ENCODE peak calls at places on chromosomes 11 and 22, in four cellular contexts. One of them, this sample, is unnamed.

GRCh38 chr11:61472282-61472681 is 36.3 kb upstream of the LRRC10B start:
- DNase-seq in K562: no peak
- DNase-seq in A549: no peak
- DNase-seq in HepG2: no peak
- DNase-seq in this sample: no peak

GRCh38 chr22:26648011-26648497 is 9.3 kb upstream of the MIAT start:
- DNase-seq in HepG2: no peak
- DNase-seq in K562: no peak
- DNase-seq in A549: no peak
- DNase-seq in this sample: no peak

GRCh38 chr22:35634981-35635540 is 13.2 kb upstream of the APOL6 start:
- DNase-seq in HepG2: no peak
- DNase-seq in A549: no peak
- DNase-seq in K562: peak; percentile 23
- DNase-seq in this sample: no peak

GRCh38 chr22:22156716-22157499 is 87.7 kb upstream of the VPREB1 start:
- DNase-seq in A549: peak; percentile 64
- DNase-seq in HepG2: peak; percentile 70
- DNase-seq in K562: peak; percentile 98
- DNase-seq in this sample: peak; percentile 59

GRCh38 chr11:72838691-72839305 is 24.6 kb downstream of the ATG16L2 start:
- DNase-seq in HepG2: no peak
- DNase-seq in K562: no peak
- DNase-seq in A549: no peak
- DNase-seq in this sample: no peak

GRCh38 chr11:23555085-23555484 is 694.8 kb upstream of the CCDC179 start:
- DNase-seq in K562: no peak
- DNase-seq in HepG2: no peak
- DNase-seq in A549: no peak
- DNase-seq in this sample: no peak

GRCh38 chr22:29139965-29140782 is 65.5 kb upstream of the EMID1 start:
- DNase-seq in A549: no peak
- DNase-seq in K562: no peak
- DNase-seq in HepG2: peak; percentile 60
- DNase-seq in this sample: no peak

GRCh38 chr22:39839917-39840510 is 53.5 kb downstream of the ENTHD1 start:
- DNase-seq in A549: no peak
- DNase-seq in HepG2: no peak
- DNase-seq in K562: peak; percentile 83
- DNase-seq in this sample: peak; percentile 40

GRCh38 chr11:8328848-8329330 is 65.2 kb upstream of the LMO1 start:
- DNase-seq in HepG2: peak; percentile 75
- DNase-seq in K562: peak; percentile 80
- DNase-seq in A549: peak; percentile 97
- DNase-seq in this sample: peak; percentile 53

GRCh38 chr11:121038642-121039409 is 14.9 kb downstream of the TBCEL start:
- DNase-seq in K562: no peak
- DNase-seq in A549: no peak
- DNase-seq in HepG2: peak; percentile 51
- DNase-seq in this sample: no peak

GRCh38 chr11:124756033-124756752 is 4.1 kb upstream of the VSIG2 start:
- DNase-seq in K562: no peak
- DNase-seq in HepG2: no peak
- DNase-seq in A549: no peak
- DNase-seq in this sample: no peak

GRCh38 chr11:9384535-9385287 is at the start of gene IPO7:
- DNase-seq in HepG2: peak; percentile 87
- DNase-seq in A549: peak; percentile 90
- DNase-seq in K562: peak; percentile 97
- DNase-seq in this sample: peak; percentile 60

GRCh38 chr11:75554258-75555022 is 7.6 kb upstream of the SERPINH1 start:
- DNase-seq in K562: peak; percentile 78
- DNase-seq in A549: no peak
- DNase-seq in HepG2: peak; percentile 73
- DNase-seq in this sample: no peak

GRCh38 chr11:48063424-48063978 is 83.1 kb downstream of the PTPRJ start:
- DNase-seq in A549: peak; percentile 57
- DNase-seq in K562: no peak
- DNase-seq in HepG2: no peak
- DNase-seq in this sample: no peak

GRCh38 chr22:39463931-39464390 is 7.1 kb downstream of the MGAT3 start:
- DNase-seq in HepG2: no peak
- DNase-seq in K562: no peak
- DNase-seq in A549: no peak
- DNase-seq in this sample: no peak

GRCh38 chr11:36385121-36385530 is 89.0 kb downstream of the PRR5L start:
- DNase-seq in A549: no peak
- DNase-seq in HepG2: no peak
- DNase-seq in K562: no peak
- DNase-seq in this sample: no peak

GRCh38 chr11:108757630-108758029 is 92.8 kb downstream of the DDX10 start:
- DNase-seq in K562: no peak
- DNase-seq in A549: no peak
- DNase-seq in HepG2: no peak
- DNase-seq in this sample: no peak

DNA sequence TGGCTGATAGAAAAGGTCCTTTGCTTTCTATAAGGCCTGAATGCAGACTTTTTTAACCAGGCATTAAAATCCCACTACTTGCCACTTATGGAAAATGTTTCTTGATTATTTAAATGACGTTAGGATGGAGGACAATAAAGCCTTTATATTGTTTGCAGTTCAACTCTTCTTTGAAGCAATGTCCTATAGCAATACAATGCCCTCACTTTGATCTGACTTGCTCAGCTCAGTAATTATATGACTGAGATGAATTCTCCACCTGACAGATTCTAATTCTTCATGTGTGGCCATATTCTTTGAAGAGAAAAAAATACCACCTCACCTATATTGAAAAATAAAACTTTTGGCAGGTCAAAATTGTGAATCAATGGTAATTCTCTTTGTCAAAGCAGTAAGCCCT is 182.0 kb upstream of the MTMR2 start:
- DNase-seq in A549: no peak
- DNase-seq in HepG2: no peak
- DNase-seq in K562: no peak
- DNase-seq in this sample: no peak
- TF ChIP-seq KDM1A in A549: no peak
- TF ChIP-seq KDM1A in HepG2: no peak
- TF ChIP-seq KDM1A in K562: no peak
- TF ChIP-seq KDM1A in this sample: no peak

GRCh38 chr11:2796091-2796490 is 89.5 kb downstream of the CDKN1C start:
- DNase-seq in A549: no peak
- DNase-seq in K562: no peak
- DNase-seq in HepG2: no peak
- DNase-seq in this sample: no peak
- TF ChIP-seq CHD4 in A549: no peak
- TF ChIP-seq CHD4 in K562: no peak
- TF ChIP-seq CHD4 in HepG2: no peak
- TF ChIP-seq CHD4 in this sample: no peak

GRCh38 chr22:17980638-17981051 is 43.7 kb downstream of the MICAL3 start:
- DNase-seq in K562: peak; percentile 96
- DNase-seq in A549: no peak
- DNase-seq in HepG2: no peak
- DNase-seq in this sample: no peak
- TF ChIP-seq KDM1A in K562: peak; percentile 64
- TF ChIP-seq KDM1A in A549: no peak
- TF ChIP-seq KDM1A in HepG2: no peak
- TF ChIP-seq KDM1A in this sample: no peak

GRCh38 chr11:45450189-45450588 is 164.0 kb upstream of the SYT13 start:
- DNase-seq in K562: no peak
- DNase-seq in HepG2: no peak
- DNase-seq in A549: no peak
- DNase-seq in this sample: no peak

GRCh38 chr11:45446426-45446825 is 160.3 kb upstream of the SYT13 start:
- DNase-seq in HepG2: no peak
- DNase-seq in A549: no peak
- DNase-seq in K562: no peak
- DNase-seq in this sample: no peak

GRCh38 chr11:45449036-45449601 is 163.0 kb upstream of the SYT13 start:
- DNase-seq in A549: no peak
- DNase-seq in K562: no peak
- DNase-seq in HepG2: no peak
- DNase-seq in this sample: no peak

GRCh38 chr11:45444796-45445195 is 158.7 kb upstream of the SYT13 start:
- DNase-seq in A549: peak; percentile 11
- DNase-seq in HepG2: no peak
- DNase-seq in K562: no peak
- DNase-seq in this sample: no peak
- TF ChIP-seq CHD4 in A549: no peak
- TF ChIP-seq CHD4 in HepG2: no peak
- TF ChIP-seq CHD4 in K562: no peak
- TF ChIP-seq CHD4 in this sample: no peak

This sample was measured in GM12878.